ENCODE peak calls at places on chromosomes 2 and 18, in nine cellular contexts. X, M, L, E, Z, T, S, F and O are unnamed samples.

GRCh38 chr18:22469061-22469689 is 51.5 kb upstream of the CTAGE1 start:
- DNase-seq in X (no peak), M (peak; percentile 44), L (no peak), E (no peak), Z (no peak), T (no peak), S (peak; percentile 29), F (no peak), O (no peak)

GRCh38 chr18:32884543-32884942 is 111.7 kb upstream of the KLHL14 start:
- DNase-seq in X (no peak), M (no peak), L (no peak), E (no peak), Z (no peak), T (no peak), S (no peak), F (no peak), O (no peak)

GRCh38 chr2:236177604-236177966 is 9.4 kb upstream of the GBX2 start:
- DNase-seq in X (no peak), M (no peak), L (no peak), E (peak; percentile 62), Z (no peak), T (peak; percentile 9), S (no peak), F (no peak), O (peak; percentile 5)

GRCh38 chr2:165857881-165858280 is 63.8 kb upstream of the GALNT3 start:
- DNase-seq in X (no peak), M (peak; percentile 12), L (no peak), E (no peak), Z (no peak), T (no peak), S (peak; percentile 41), F (no peak), O (no peak)

GRCh38 chr18:49668583-49669290 is 106.9 kb downstream of the LIPG start:
- DNase-seq in X (no peak), M (peak; percentile 72), L (peak; percentile 21), E (peak; percentile 69), Z (no peak), T (peak; percentile 40), S (peak; percentile 52), F (no peak), O (peak; percentile 93)

GRCh38 chr18:12420831-12421421 is 13.2 kb downstream of the PRELID3A start:
- DNase-seq in X (no peak), M (no peak), L (peak; percentile 35), E (no peak), Z (no peak), T (peak; percentile 37), S (peak; percentile 12), F (no peak), O (peak; percentile 75)

GRCh38 chr18:13105059-13105458 is 113.5 kb upstream of the LDLRAD4 start:
- DNase-seq in X (no peak), M (no peak), L (no peak), E (no peak), Z (no peak), T (no peak), S (no peak), F (no peak), O (no peak)

GRCh38 chr2:233386382-233387041 is 32.2 kb downstream of the DGKD start:
- DNase-seq in X (no peak), M (peak; percentile 69), L (no peak), E (no peak), Z (no peak), T (no peak), S (peak; percentile 47), F (no peak), O (no peak)

GRCh38 chr2:203705184-203705583 is 1.3 kb upstream of the CD28 start:
- DNase-seq in X (no peak), M (no peak), L (no peak), E (no peak), Z (no peak), T (no peak), S (no peak), F (no peak), O (no peak)

GRCh38 chr18:62710417-62710816 is 4.9 kb upstream of the PHLPP1 start:
- DNase-seq in X (no peak), M (peak; percentile 49), L (no peak), E (no peak), Z (no peak), T (peak; percentile 88), S (peak; percentile 14), F (no peak), O (peak; percentile 100)

GRCh38 chr18:28409811-28410210 is 232.9 kb upstream of the CDH2 start:
- DNase-seq in X (no peak), M (peak; percentile 62), L (no peak), E (no peak), Z (no peak), T (no peak), S (no peak), F (no peak), O (no peak)

GRCh38 chr2:176114930-176115625 is 1.5 kb upstream of the HOXD10 start:
- DNase-seq in X (no peak), M (no peak), L (no peak), E (no peak), Z (no peak), T (no peak), S (no peak), F (no peak), O (peak; percentile 34)

GRCh38 chr2:24489942-24490673 is 946 bp upstream of the NCOA1 start:
- DNase-seq in X (peak; percentile 48), M (peak; percentile 46), L (peak; percentile 80), E (no peak), Z (no peak), T (no peak), S (peak; percentile 40), F (no peak), O (peak; percentile 50)

GRCh38 chr2:230657906-230658305 is 54.7 kb upstream of the CAB39 start:
- DNase-seq in X (no peak), M (no peak), L (no peak), E (no peak), Z (no peak), T (no peak), S (no peak), F (no peak), O (no peak)

GRCh38 chr18:74899554-74899953 is 301.9 kb downstream of the ZNF407 start:
- DNase-seq in X (no peak), M (no peak), L (peak; percentile 94), E (peak; percentile 61), Z (no peak), T (peak; percentile 55), S (peak; percentile 20), F (peak; percentile 51), O (peak; percentile 98)

GRCh38 chr2:198374375-198375072 is 570.1 kb downstream of the PLCL1 start:
- DNase-seq in X (no peak), M (peak; percentile 62), L (peak; percentile 56), E (no peak), Z (no peak), T (no peak), S (peak; percentile 70), F (peak; percentile 27), O (peak; percentile 75)

GRCh38 chr2:202037086-202037485 is 3.4 kb downstream of the FZD7 start:
- DNase-seq in X (no peak), M (peak; percentile 61), L (no peak), E (no peak), Z (no peak), T (no peak), S (peak; percentile 59), F (no peak), O (no peak)

GRCh38 chr18:12325726-12326245 is 17.7 kb downstream of the TUBB6 start:
- DNase-seq in X (no peak), M (no peak), L (no peak), E (no peak), Z (no peak), T (no peak), S (no peak), F (no peak), O (no peak)

GRCh38 chr2:72940786-72941185 is 23.5 kb downstream of the EMX1 start:
- DNase-seq in X (no peak), M (peak; percentile 66), L (no peak), E (no peak), Z (no peak), T (no peak), S (peak; percentile 23), F (no peak), O (peak; percentile 30)

GRCh38 chr2:193584522-193584938 is 1389.8 kb upstream of the TMEFF2 start:
- DNase-seq in X (no peak), M (peak; percentile 37), L (no peak), E (no peak), Z (no peak), T (no peak), S (peak; percentile 52), F (no peak), O (peak; percentile 52)

GRCh38 chr2:239151201-239152131 is 249.4 kb downstream of the HDAC4 start:
- DNase-seq in X (peak; percentile 34), M (no peak), L (no peak), E (no peak), Z (no peak), T (no peak), S (no peak), F (no peak), O (no peak)

GRCh38 chr2:64825831-64826496 is 163.2 kb upstream of the SLC1A4 start:
- DNase-seq in X (no peak), M (no peak), L (no peak), E (no peak), Z (no peak), T (no peak), S (no peak), F (no peak), O (no peak)

GRCh38 chr18:35577045-35577848 is 4.3 kb upstream of the GALNT1 start:
- DNase-seq in X (no peak), M (peak; percentile 42), L (no peak), E (no peak), Z (no peak), T (no peak), S (no peak), F (no peak), O (no peak)

GRCh38 chr2:46296216-46296839 is 879 bp upstream of the EPAS1 start:
- DNase-seq in X (peak; percentile 82), M (no peak), L (peak; percentile 22), E (peak; percentile 69), Z (no peak), T (no peak), S (peak; percentile 36), F (no peak), O (no peak)

GRCh38 chr2:188984126-188984525 is 10.0 kb downstream of the COL3A1 start:
- DNase-seq in X (no peak), M (peak; percentile 66), L (no peak), E (no peak), Z (no peak), T (no peak), S (peak; percentile 82), F (no peak), O (peak; percentile 4)

GRCh38 chr2:181738074-181738473 is 57.8 kb upstream of the NEUROD1 start:
- DNase-seq in X (no peak), M (no peak), L (no peak), E (no peak), Z (no peak), T (no peak), S (peak; percentile 27), F (no peak), O (peak; percentile 34)

GRCh38 chr2:1701556-1702185 is 42.6 kb downstream of the PXDN start:
- DNase-seq in X (no peak), M (peak; percentile 36), L (peak; percentile 81), E (no peak), Z (no peak), T (no peak), S (peak; percentile 22), F (no peak), O (no peak)

GRCh38 chr18:49757513-49758262 is 55.6 kb downstream of the ACAA2 start:
- DNase-seq in X (no peak), M (no peak), L (no peak), E (no peak), Z (no peak), T (no peak), S (no peak), F (no peak), O (peak; percentile 44)

GRCh38 chr2:228767196-228767595 is 503.9 kb downstream of the PID1 start:
- DNase-seq in X (no peak), M (peak; percentile 80), L (no peak), E (no peak), Z (no peak), T (no peak), S (peak; percentile 63), F (no peak), O (no peak)

GRCh38 chr2:150410809-150411208 is 76.7 kb downstream of the RND3 start:
- DNase-seq in X (no peak), M (peak; percentile 91), L (no peak), E (no peak), Z (no peak), T (no peak), S (peak; percentile 65), F (no peak), O (no peak)

GRCh38 chr2:152740743-152741328 is 22.4 kb downstream of the ARL6IP6 start:
- DNase-seq in X (no peak), M (peak; percentile 54), L (peak; percentile 50), E (no peak), Z (no peak), T (peak; percentile 31), S (peak; percentile 78), F (peak; percentile 51), O (peak; percentile 55)